ENCODE peak calls at places on chromosomes 1 and 21, in four cellular contexts. W is stimulated activated CD4-positive, alpha-beta T cell treated with anti-CD3 and anti-CD28 coated beads, Interleukin-4, amount 100 ng/mL, for 1 hour; P is activated naive CD8-positive, alpha-beta T cell treated with anti-CD3 and anti-CD28 coated beads, Interleukin-2, amount 50 U/mL, for 24 hours; E is GM20000. V is an unnamed sample.

GRCh38 chr1:14522331-14523241 is 75.9 kb upstream of the KAZN start:
- DNase-seq in W (no peak), P (no peak), E (peak), V (no peak)

GRCh38 chr21:38503588-38503987 is 5.3 kb upstream of the ERG start:
- DNase-seq in W (no peak), P (no peak), E (no peak), V (no peak)

GRCh38 chr1:200982071-200982945 is 41.2 kb downstream of the KIF21B start:
- DNase-seq in W (no peak), P (no peak), E (no peak), V (no peak)

GRCh38 chr1:117568999-117569398 is 36.8 kb upstream of the TENT5C start:
- DNase-seq in W (no peak), P (no peak), E (no peak), V (no peak)

GRCh38 chr1:230515451-230516145 is 89.5 kb upstream of the PGBD5 start:
- DNase-seq in W (no peak), P (no peak), E (no peak), V (no peak)

GRCh38 chr1:114037952-114038867 is 58.9 kb downstream of the OLFML3 start:
- DNase-seq in W (no peak), P (no peak), E (no peak), V (no peak)

GRCh38 chr21:43836616-43837015 is 28.4 kb upstream of the AGPAT3 start:
- DNase-seq in W (no peak), P (no peak), E (no peak), V (no peak)

GRCh38 chr1:86380257-86380861 is 15.8 kb downstream of the ODF2L start:
- DNase-seq in W (no peak), P (no peak), E (peak), V (no peak)

GRCh38 chr1:98044766-98045165 is 123.9 kb upstream of the DPYD start:
- DNase-seq in W (no peak), P (no peak), E (no peak), V (no peak)

GRCh38 chr1:59158321-59158720 is 138.6 kb upstream of the FGGY start:
- DNase-seq in W (no peak), P (no peak), E (no peak), V (no peak)

GRCh38 chr1:228906461-228906860 is 171.2 kb downstream of the RHOU start:
- DNase-seq in W (no peak), P (no peak), E (no peak), V (no peak)

V was measured in T follicular helper cell.